ENCODE peak calls at places on chromosomes 16 and 17, in six cellular contexts. V is endothelial cell of umbilical vein, E is HCT116, K is GM12878, Q is K562, N is H1. Z is an unnamed sample.

GRCh38 chr17:8837438-8838075 is 29.9 kb downstream of the PIK3R6 start:
- DNase-seq in Q (no peak), E (no peak), N (peak; percentile 44), K (no peak), V (no peak), Z (no peak)

GRCh38 chr16:66947302-66948033 is 12.2 kb downstream of the CES2 start:
- DNase-seq in N (peak; percentile 94), V (peak; percentile 90), E (peak; percentile 81), K (peak; percentile 72), Q (peak; percentile 83), Z (peak; percentile 40)

GRCh38 chr16:28182183-28182582 is 29.6 kb downstream of the XPO6 start:
- DNase-seq in E (no peak), N (no peak), Q (no peak), V (no peak), K (no peak), Z (no peak)

GRCh38 chr16:57527027-57527426 is 9.3 kb downstream of the CCDC102A start:
- DNase-seq in N (no peak), V (no peak), K (no peak), Q (no peak), E (no peak), Z (no peak)

GRCh38 chr17:19785854-19786253 is 37.8 kb upstream of the ALDH3A1 start:
- DNase-seq in V (no peak), N (no peak), E (no peak), K (no peak), Q (no peak), Z (no peak)

GRCh38 chr17:17416007-17416399 is 60.8 kb upstream of the MED9 start:
- DNase-seq in N (no peak), E (peak; percentile 81), K (peak; percentile 31), Q (peak; percentile 84), V (peak; percentile 91), Z (no peak)

GRCh38 chr17:5282639-5283217 is 644 bp downstream of the RABEP1 start:
- DNase-seq in V (peak; percentile 37), E (no peak), Q (peak; percentile 72), K (no peak), N (no peak), Z (no peak)

GRCh38 chr16:29316673-29317237 is 89.8 kb downstream of the NPIPB11 start:
- DNase-seq in Q (no peak), V (no peak), E (no peak), N (no peak), K (no peak), Z (no peak)

GRCh38 chr17:42525221-42525620 is 10.8 kb upstream of the NAGLU start:
- DNase-seq in N (no peak), K (no peak), V (no peak), Q (no peak), E (no peak), Z (no peak)

GRCh38 chr17:27473748-27474609 is 17.7 kb downstream of the KSR1 start:
- DNase-seq in E (no peak), N (no peak), K (peak; percentile 97), Q (peak; percentile 80), V (peak; percentile 84), Z (no peak)

GRCh38 chr17:14594690-14595089 is 293.8 kb downstream of the HS3ST3B1 start:
- DNase-seq in N (no peak), Q (no peak), V (no peak), K (no peak), E (no peak), Z (no peak)

GRCh38 chr17:77609553-77610517 is 348.7 kb upstream of the TNRC6C start:
- DNase-seq in K (peak; percentile 43), V (no peak), N (peak; percentile 28), Q (no peak), E (no peak), Z (no peak)

GRCh38 chr16:19717319-19717718 is 708 bp downstream of the KNOP1 start:
- DNase-seq in K (no peak), Q (no peak), N (no peak), E (no peak), V (no peak), Z (no peak)

GRCh38 chr17:22233382-22233781 is 541.1 kb downstream of the KCNJ18 start:
- DNase-seq in V (no peak), K (no peak), N (no peak), E (no peak), Q (no peak), Z (no peak)

GRCh38 chr16:23836404-23837291 is 865 bp downstream of the PRKCB start:
- DNase-seq in E (no peak), N (peak; percentile 84), K (no peak), V (no peak), Q (peak; percentile 72), Z (no peak)

GRCh38 chr17:43006639-43007551 is at the start of gene IFI35:
- DNase-seq in V (peak; percentile 90), K (peak; percentile 69), N (peak; percentile 79), E (peak; percentile 42), Q (peak; percentile 59), Z (no peak)

GRCh38 chr17:55576237-55576998 is 65.2 kb upstream of the SMIM36 start:
- DNase-seq in V (peak; percentile 53), N (no peak), Q (no peak), E (peak; percentile 15), K (peak; percentile 8), Z (no peak)

GRCh38 chr17:67544364-67544763 is 167.3 kb downstream of the PITPNC1 start:
- DNase-seq in N (no peak), K (no peak), E (no peak), Q (no peak), V (no peak), Z (no peak)

GRCh38 chr17:65750678-65751077 is 189.2 kb upstream of the AXIN2 start:
- DNase-seq in K (peak; percentile 15), N (no peak), E (peak; percentile 93), V (peak; percentile 62), Q (no peak), Z (peak; percentile 3)

GRCh38 chr17:82920150-82920549 is 80.3 kb upstream of the ZNF750 start:
- DNase-seq in Q (no peak), E (no peak), N (no peak), V (no peak), K (no peak), Z (no peak)

DNA sequence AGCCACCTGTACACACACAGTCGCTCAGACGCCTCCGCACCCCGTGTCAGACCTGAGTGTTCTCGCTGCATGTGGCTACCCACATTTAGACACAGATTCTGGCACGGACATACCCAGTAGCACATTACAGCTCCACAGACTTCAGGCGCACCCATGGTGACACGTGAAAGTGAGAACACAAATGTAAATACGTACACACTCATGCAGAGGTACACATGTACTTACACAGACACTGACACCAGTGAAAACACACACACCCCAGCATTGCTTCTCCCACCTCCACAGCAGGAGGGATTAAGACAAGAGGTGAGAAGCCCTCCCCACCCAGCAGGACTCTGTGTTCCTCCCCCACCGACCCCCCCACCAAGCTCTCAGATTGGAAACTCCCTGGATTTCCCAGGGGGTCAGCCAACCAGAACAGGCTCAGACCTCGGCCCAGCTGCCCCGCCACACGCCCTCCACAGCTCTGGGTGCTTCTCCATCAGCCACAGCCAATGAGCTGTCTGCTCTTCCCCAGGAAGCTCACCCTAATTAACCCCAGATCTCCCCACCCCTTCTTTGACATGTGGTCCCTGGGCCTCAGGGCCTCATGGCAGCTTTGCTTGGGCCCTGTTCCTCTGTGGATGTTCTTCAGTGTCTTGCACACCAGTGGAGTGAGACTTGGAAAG is 5.3 kb upstream of the FOXN1 start:
- DNase-seq in E (no peak), N (no peak), Q (peak; percentile 28), V (no peak), K (peak; percentile 63), Z (no peak)
- TF ChIP-seq POLR2AphosphoS5 in E (no peak), N (no peak), Q (no peak), V (no peak), K (peak; percentile 71), Z (no peak)

GRCh38 chr17:48558731-48559608 is 14.1 kb upstream of the HOXB2 start:
- DNase-seq in Q (no peak), E (no peak), N (no peak), V (no peak), K (no peak), Z (no peak)

GRCh38 chr17:48559609-48560451 is 14.9 kb upstream of the HOXB2 start:
- DNase-seq in K (no peak), V (no peak), E (no peak), N (no peak), Q (no peak), Z (no peak)

GRCh38 chr17:48558057-48558456 is 13.1 kb upstream of the HOXB2 start:
- DNase-seq in K (no peak), Q (no peak), V (no peak), N (no peak), E (no peak), Z (no peak)

GRCh38 chr17:48561894-48562810 is 16.0 kb downstream of the HOXB4 start:
- DNase-seq in K (peak; percentile 65), N (no peak), Q (peak; percentile 62), E (no peak), V (no peak), Z (no peak)

GRCh38 chr17:48560452-48560817 is 15.5 kb upstream of the HOXB2 start:
- DNase-seq in V (no peak), N (no peak), E (no peak), Q (no peak), K (no peak), Z (no peak)
- TF ChIP-seq EZH2 in V (no peak), N (no peak), E (no peak), Q (no peak), K (no peak), Z (no peak)

GRCh38 chr16:84952335-84953050 is 58.8 kb downstream of the ZDHHC7 start:
- DNase-seq in V (peak; percentile 87), Q (peak; percentile 90), K (peak; percentile 40), N (peak; percentile 86), E (peak; percentile 76), Z (no peak)
- H3K9ac ChIP-seq in V (no peak overlapping the region), Q (peak overlapping the region; percentile 65), K (no peak overlapping the region), N (no peak overlapping the region), E (no peak overlapping the region), Z (no peak overlapping the region)

GRCh38 chr16:74749291-74750055 is 25.1 kb downstream of the FA2H start:
- DNase-seq in N (no peak), Q (no peak), V (no peak), E (no peak), K (no peak), Z (no peak)

GRCh38 chr16:74753180-74753579 is 21.4 kb downstream of the FA2H start:
- DNase-seq in N (no peak), V (no peak), E (no peak), K (no peak), Q (no peak), Z (no peak)

GRCh38 chr16:74752756-74753155 is 21.9 kb downstream of the FA2H start:
- DNase-seq in V (no peak), N (no peak), E (no peak), K (no peak), Q (no peak), Z (no peak)

GRCh38 chr16:74752258-74752657 is 22.4 kb downstream of the FA2H start:
- DNase-seq in V (no peak), Q (no peak), E (no peak), K (no peak), N (no peak), Z (no peak)

GRCh38 chr16:74751658-74752057 is 23.0 kb downstream of the FA2H start:
- DNase-seq in Q (no peak), V (no peak), K (no peak), E (no peak), N (no peak), Z (no peak)
- TF ChIP-seq POLR2AphosphoS5 in Q (no peak), V (no peak), K (no peak), E (no peak), N (no peak), Z (no peak)